ENCODE peak calls at places on chromosomes 12 and 14, in four cellular contexts. S is stomach, B is transverse colon, H is HepG2. Y is an unnamed sample. For H3K4me1, the result is how much of the 10 kb centered on the place peaks cover.

GRCh38 chr12:49019435-49020317 is 1.1 kb upstream of the PRKAG1 start:
- DNase-seq in S (no peak), B (peak), H (peak), Y (no peak)

GRCh38 chr12:92369643-92370042 is 224.0 kb upstream of the BTG1 start:
- DNase-seq in S (no peak), B (no peak), H (no peak), Y (no peak)

GRCh38 chr12:112879191-112879705 is 27.5 kb upstream of the OAS1 start:
- DNase-seq in S (no peak), B (no peak), H (no peak), Y (peak)

GRCh38 chr12:89636054-89636775 is 72.4 kb downstream of the ATP2B1 start:
- DNase-seq in S (no peak), B (no peak), H (no peak), Y (no peak)

GRCh38 chr12:66052988-66053615 is 77.4 kb downstream of the LLPH start:
- DNase-seq in S (no peak), B (no peak), H (no peak), Y (no peak)

GRCh38 chr12:106953352-106954260 is 2.1 kb upstream of the TMEM263 start:
- DNase-seq in S (no peak), B (no peak), H (no peak), Y (no peak)

GRCh38 chr12:75656650-75657049 is 145.2 kb upstream of the KRR1 start:
- DNase-seq in S (no peak), B (no peak), H (peak), Y (no peak)

GRCh38 chr14:24851837-24852236 is 198.1 kb downstream of the STXBP6 start:
- DNase-seq in S (no peak), B (no peak), H (no peak), Y (no peak)

GRCh38 chr14:90983560-90983959 is 76.9 kb downstream of the RPS6KA5 start:
- DNase-seq in S (no peak), B (no peak), H (no peak), Y (no peak)

GRCh38 chr14:93430319-93430801 is 379 bp upstream of the UNC79 start:
- DNase-seq in S (no peak), B (no peak), H (no peak), Y (peak)

GRCh38 chr12:59929091-59929490 is 333.3 kb downstream of the SLC16A7 start:
- DNase-seq in S (peak), B (no peak), H (no peak), Y (no peak)

GRCh38 chr12:123938679-123939480 is 33.8 kb downstream of the CCDC92 start:
- DNase-seq in S (no peak), B (no peak), H (no peak), Y (no peak)

DNA sequence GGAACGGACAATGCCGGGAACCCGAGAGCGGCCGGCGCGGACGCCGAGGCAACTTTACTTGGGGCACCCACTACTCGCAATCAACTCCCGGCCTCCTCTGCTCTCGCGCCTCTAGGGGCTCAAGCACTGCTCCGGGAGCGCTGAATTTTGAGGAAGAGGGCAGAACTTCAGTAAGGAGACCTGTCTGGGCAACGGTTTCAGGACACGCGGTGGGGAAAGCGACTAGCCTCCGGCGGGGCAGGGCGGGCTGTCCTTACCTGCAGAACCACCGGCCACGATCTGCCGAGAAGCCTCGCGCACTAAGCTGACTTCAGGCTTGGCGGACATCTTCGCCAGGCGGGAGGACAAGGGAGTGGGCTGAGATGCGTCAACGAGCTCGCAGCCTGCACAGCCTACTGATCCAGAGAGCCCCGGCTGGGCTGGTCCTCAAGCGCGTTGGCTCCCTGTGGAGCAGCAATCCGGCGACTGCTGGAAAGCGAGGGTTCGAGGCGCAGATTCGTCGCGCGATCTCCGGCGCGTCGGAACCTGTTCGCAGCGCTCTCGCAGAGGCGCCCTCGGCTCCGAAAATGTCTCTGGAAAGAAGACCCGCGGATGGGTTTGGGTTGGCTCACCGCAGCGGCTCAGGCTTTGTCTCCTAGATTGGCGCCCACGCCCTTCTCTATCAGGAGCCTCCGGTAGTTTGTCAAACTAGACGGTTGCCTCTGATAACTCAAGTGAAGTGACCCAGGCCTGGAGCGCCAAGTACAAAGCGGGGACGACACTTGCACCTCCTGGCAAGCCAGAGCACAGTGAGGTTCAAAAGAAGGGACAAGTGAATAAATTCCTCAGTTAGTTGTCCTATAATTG is at the start of gene SLC25A21:
- DNase-seq in S (peak), B (peak), H (peak), Y (peak)
- TF ChIP-seq POLR2A in S (no peak), B (peak), H (peak), Y (no peak)

GRCh38 chr14:100211893-100212292 is 27.1 kb upstream of the YY1 start:
- DNase-seq in S (no peak), B (no peak), H (no peak), Y (no peak)
- H3K4me1 ChIP-seq in S (under half), B (under half), H (under half), Y (under half)

DNA sequence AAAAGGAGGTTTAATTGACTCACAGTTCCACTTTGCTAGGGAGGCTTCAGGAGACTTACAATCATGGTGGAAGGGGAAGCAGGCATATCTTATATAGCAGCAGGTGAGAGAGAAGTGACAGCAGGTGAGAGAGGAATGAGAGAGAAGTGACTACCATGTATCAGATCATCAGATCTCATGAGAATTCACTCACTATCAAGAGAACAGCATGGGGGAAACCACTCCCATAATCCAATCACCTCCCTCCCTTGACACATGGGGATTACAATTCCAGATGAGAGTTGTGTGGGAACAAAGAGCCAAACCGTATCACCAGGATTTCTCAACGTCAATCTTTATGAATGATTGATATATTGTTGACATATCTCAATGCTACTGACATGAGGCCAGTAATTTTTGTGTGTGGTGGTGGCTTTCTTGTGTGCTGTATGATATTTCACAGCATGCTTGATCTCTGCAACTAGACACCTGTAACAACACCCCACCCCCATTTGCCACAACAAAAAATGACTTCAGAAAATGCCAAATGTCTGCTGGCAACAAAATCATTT is 1470.9 kb upstream of the SEL1L start:
- DNase-seq in S (no peak), B (no peak), H (no peak), Y (no peak)
- TF ChIP-seq EP300 in S (no peak), B (no peak), H (no peak), Y (no peak)

DNA sequence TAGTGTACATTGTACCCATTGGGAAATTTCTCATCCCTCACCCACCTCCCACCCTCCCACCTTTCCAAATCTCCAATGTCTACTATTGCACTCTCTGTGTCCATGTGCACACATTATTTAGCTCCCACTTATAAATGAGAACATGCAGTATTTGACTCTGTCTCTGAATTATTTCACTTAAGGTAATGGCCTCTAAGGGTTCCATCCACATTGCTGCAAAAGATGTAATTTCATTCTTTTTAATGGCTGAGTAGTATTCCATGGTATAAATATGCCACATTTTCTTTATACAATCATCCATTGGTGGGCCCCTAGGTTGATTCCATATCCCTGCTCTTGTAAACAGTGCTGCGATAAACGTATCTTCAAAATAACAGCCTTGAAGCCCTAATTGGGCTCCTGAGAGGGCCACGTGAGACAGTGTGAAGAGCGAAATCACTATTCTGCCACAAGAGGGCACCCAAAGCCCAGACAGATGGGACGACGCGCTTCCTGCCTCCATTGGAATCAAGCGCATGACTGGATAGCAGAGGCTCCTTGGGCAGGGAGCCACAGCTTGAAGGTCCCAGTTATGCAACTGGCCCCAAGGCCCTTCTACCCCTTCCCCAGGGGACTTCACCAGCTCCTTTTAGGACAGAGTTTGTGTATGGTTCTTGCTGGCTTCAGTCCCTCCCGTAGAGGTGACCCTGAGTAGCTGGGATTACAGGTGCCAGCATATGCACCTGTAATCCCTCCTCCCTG is 21.3 kb upstream of the CD27 start:
- DNase-seq in S (peak), B (peak), H (peak), Y (no peak)
- TF ChIP-seq POLR2A in S (no peak), B (no peak), H (no peak), Y (no peak)

GRCh38 chr14:53971501-53971900 is 14.9 kb upstream of the BMP4 start:
- DNase-seq in S (no peak), B (no peak), H (no peak), Y (no peak)

GRCh38 chr14:53968756-53969155 is 12.1 kb upstream of the BMP4 start:
- DNase-seq in S (no peak), B (no peak), H (no peak), Y (no peak)

GRCh38 chr14:53969326-53969725 is 12.7 kb upstream of the BMP4 start:
- DNase-seq in S (no peak), B (no peak), H (no peak), Y (no peak)

GRCh38 chr14:53964249-53964648 is 7.6 kb upstream of the BMP4 start:
- DNase-seq in S (no peak), B (no peak), H (no peak), Y (no peak)

GRCh38 chr14:53967606-53968005 is 11.0 kb upstream of the BMP4 start:
- DNase-seq in S (no peak), B (no peak), H (no peak), Y (no peak)
- H3K4me1 ChIP-seq in S (under half), B (under half), H (under half), Y (under half)

GRCh38 chr14:70886421-70887206 is 20.6 kb upstream of the PCNX1 start:
- DNase-seq in S (no peak), B (peak), H (no peak), Y (no peak)
- TF ChIP-seq EP300 in S (no peak), B (no peak), H (no peak), Y (no peak)

GRCh38 chr12:52200086-52200782 is 8.4 kb upstream of the KRT80 start:
- DNase-seq in S (no peak), B (no peak), H (no peak), Y (no peak)

GRCh38 chr12:52200783-52201519 is 9.1 kb upstream of the KRT80 start:
- DNase-seq in S (no peak), B (no peak), H (no peak), Y (no peak)

GRCh38 chr12:52197371-52198231 is 5.8 kb upstream of the KRT80 start:
- DNase-seq in S (peak), B (no peak), H (no peak), Y (peak)

GRCh38 chr12:52198454-52199215 is 6.8 kb upstream of the KRT80 start:
- DNase-seq in S (no peak), B (no peak), H (no peak), Y (peak)

GRCh38 chr12:52199294-52199920 is 7.6 kb upstream of the KRT80 start:
- DNase-seq in S (no peak), B (no peak), H (no peak), Y (no peak)
- TF ChIP-seq POLR2A in S (no peak), B (no peak), H (no peak), Y (no peak)

Y was measured in upper lobe of left lung.